ENCODE peak calls at places on chromosomes 16 and 17, in seven cellular contexts. One of them, this sample, is unnamed.

GRCh38 chr16:19691161-19691850 is 26.7 kb downstream of the KNOP1 start:
- DNase-seq in nephron progenitor cell: no peak
- DNase-seq in CD8-positive, alpha-beta T cell: no peak
- DNase-seq in kidney: no peak
- DNase-seq in foreskin fibroblast: no peak
- DNase-seq in Peyer's patch: no peak
- DNase-seq in adrenal gland: peak; percentile 64
- DNase-seq in this sample: no peak

GRCh38 chr16:12497558-12497957 is 306.1 kb downstream of the CPPED1 start:
- DNase-seq in nephron progenitor cell: no peak
- DNase-seq in Peyer's patch: no peak
- DNase-seq in foreskin fibroblast: no peak
- DNase-seq in adrenal gland: no peak
- DNase-seq in kidney: no peak
- DNase-seq in CD8-positive, alpha-beta T cell: no peak
- DNase-seq in this sample: no peak

GRCh38 chr16:67393111-67393789 is at the start of gene TPPP3:
- DNase-seq in kidney: peak; percentile 97
- DNase-seq in CD8-positive, alpha-beta T cell: peak; percentile 48
- DNase-seq in adrenal gland: peak; percentile 80
- DNase-seq in nephron progenitor cell: peak; percentile 94
- DNase-seq in Peyer's patch: peak; percentile 88
- DNase-seq in foreskin fibroblast: peak; percentile 86
- DNase-seq in this sample: peak; percentile 68

GRCh38 chr16:66619534-66620418 is 15.3 kb downstream of the CMTM3 start:
- DNase-seq in CD8-positive, alpha-beta T cell: no peak
- DNase-seq in Peyer's patch: no peak
- DNase-seq in nephron progenitor cell: no peak
- DNase-seq in adrenal gland: no peak
- DNase-seq in foreskin fibroblast: peak; percentile 66
- DNase-seq in kidney: peak; percentile 39
- DNase-seq in this sample: no peak

GRCh38 chr17:31550389-31551056 is 159.0 kb downstream of the RAB11FIP4 start:
- DNase-seq in foreskin fibroblast: no peak
- DNase-seq in nephron progenitor cell: no peak
- DNase-seq in kidney: no peak
- DNase-seq in Peyer's patch: no peak
- DNase-seq in CD8-positive, alpha-beta T cell: no peak
- DNase-seq in adrenal gland: no peak
- DNase-seq in this sample: no peak

GRCh38 chr17:57898487-57899311 is 48.9 kb upstream of the MRPS23 start:
- DNase-seq in adrenal gland: peak; percentile 79
- DNase-seq in Peyer's patch: no peak
- DNase-seq in nephron progenitor cell: peak; percentile 71
- DNase-seq in foreskin fibroblast: peak; percentile 51
- DNase-seq in CD8-positive, alpha-beta T cell: no peak
- DNase-seq in kidney: peak; percentile 89
- DNase-seq in this sample: no peak

GRCh38 chr16:72501739-72502653 is 330.0 kb upstream of the PMFBP1 start:
- DNase-seq in adrenal gland: peak; percentile 68
- DNase-seq in CD8-positive, alpha-beta T cell: peak; percentile 11
- DNase-seq in Peyer's patch: peak; percentile 51
- DNase-seq in kidney: no peak
- DNase-seq in nephron progenitor cell: peak; percentile 65
- DNase-seq in foreskin fibroblast: peak; percentile 68
- DNase-seq in this sample: peak; percentile 36

GRCh38 chr16:47229651-47230050 is 85.9 kb upstream of the NETO2 start:
- DNase-seq in CD8-positive, alpha-beta T cell: no peak
- DNase-seq in adrenal gland: no peak
- DNase-seq in Peyer's patch: no peak
- DNase-seq in kidney: no peak
- DNase-seq in nephron progenitor cell: no peak
- DNase-seq in foreskin fibroblast: no peak
- DNase-seq in this sample: no peak

GRCh38 chr16:68091604-68092261 is 6.6 kb downstream of the NFATC3 start:
- DNase-seq in kidney: no peak
- DNase-seq in foreskin fibroblast: peak; percentile 72
- DNase-seq in CD8-positive, alpha-beta T cell: no peak
- DNase-seq in Peyer's patch: no peak
- DNase-seq in nephron progenitor cell: no peak
- DNase-seq in adrenal gland: no peak
- DNase-seq in this sample: no peak

GRCh38 chr16:50282010-50282538 is 15.7 kb downstream of the ADCY7 start:
- DNase-seq in nephron progenitor cell: no peak
- DNase-seq in CD8-positive, alpha-beta T cell: peak; percentile 60
- DNase-seq in kidney: peak; percentile 83
- DNase-seq in foreskin fibroblast: no peak
- DNase-seq in adrenal gland: peak; percentile 65
- DNase-seq in Peyer's patch: peak; percentile 94
- DNase-seq in this sample: no peak

GRCh38 chr17:63126607-63127006 is 160.6 kb downstream of the TANC2 start:
- DNase-seq in Peyer's patch: no peak
- DNase-seq in kidney: no peak
- DNase-seq in foreskin fibroblast: no peak
- DNase-seq in nephron progenitor cell: no peak
- DNase-seq in adrenal gland: no peak
- DNase-seq in CD8-positive, alpha-beta T cell: no peak
- DNase-seq in this sample: no peak

GRCh38 chr17:28898261-28898955 is 875 bp upstream of the FLOT2 start:
- DNase-seq in kidney: no peak
- DNase-seq in Peyer's patch: no peak
- DNase-seq in CD8-positive, alpha-beta T cell: no peak
- DNase-seq in foreskin fibroblast: no peak
- DNase-seq in adrenal gland: no peak
- DNase-seq in nephron progenitor cell: no peak
- DNase-seq in this sample: no peak

GRCh38 chr16:85210423-85211169 is 98.3 kb upstream of the CIBAR2 start:
- DNase-seq in kidney: no peak
- DNase-seq in adrenal gland: no peak
- DNase-seq in foreskin fibroblast: peak; percentile 79
- DNase-seq in nephron progenitor cell: no peak
- DNase-seq in Peyer's patch: no peak
- DNase-seq in CD8-positive, alpha-beta T cell: no peak
- DNase-seq in this sample: no peak

GRCh38 chr16:87828071-87828971 is 41.0 kb downstream of the SLC7A5 start:
- DNase-seq in CD8-positive, alpha-beta T cell: no peak
- DNase-seq in foreskin fibroblast: no peak
- DNase-seq in adrenal gland: no peak
- DNase-seq in Peyer's patch: no peak
- DNase-seq in kidney: no peak
- DNase-seq in nephron progenitor cell: no peak
- DNase-seq in this sample: no peak

GRCh38 chr17:35743911-35744328 is 9.1 kb downstream of the GAS2L2 start:
- DNase-seq in kidney: peak; percentile 66
- DNase-seq in CD8-positive, alpha-beta T cell: no peak
- DNase-seq in foreskin fibroblast: no peak
- DNase-seq in nephron progenitor cell: peak; percentile 80
- DNase-seq in Peyer's patch: no peak
- DNase-seq in adrenal gland: no peak
- DNase-seq in this sample: peak; percentile 52

GRCh38 chr17:5826384-5826783 is 242.1 kb upstream of the NLRP1 start:
- DNase-seq in nephron progenitor cell: no peak
- DNase-seq in foreskin fibroblast: peak; percentile 47
- DNase-seq in adrenal gland: no peak
- DNase-seq in CD8-positive, alpha-beta T cell: no peak
- DNase-seq in kidney: no peak
- DNase-seq in Peyer's patch: no peak
- DNase-seq in this sample: no peak

GRCh38 chr17:11943759-11944347 is 53.4 kb downstream of the ZNF18 start:
- DNase-seq in kidney: no peak
- DNase-seq in nephron progenitor cell: no peak
- DNase-seq in adrenal gland: no peak
- DNase-seq in CD8-positive, alpha-beta T cell: no peak
- DNase-seq in foreskin fibroblast: no peak
- DNase-seq in Peyer's patch: no peak
- DNase-seq in this sample: no peak

GRCh38 chr17:61238455-61238933 is 161.1 kb upstream of the TBX2 start:
- DNase-seq in Peyer's patch: no peak
- DNase-seq in kidney: no peak
- DNase-seq in adrenal gland: no peak
- DNase-seq in foreskin fibroblast: no peak
- DNase-seq in nephron progenitor cell: peak; percentile 14
- DNase-seq in CD8-positive, alpha-beta T cell: no peak
- DNase-seq in this sample: no peak

GRCh38 chr16:61374071-61374470 is 662.2 kb downstream of the CDH8 start:
- DNase-seq in Peyer's patch: no peak
- DNase-seq in adrenal gland: no peak
- DNase-seq in CD8-positive, alpha-beta T cell: no peak
- DNase-seq in kidney: no peak
- DNase-seq in nephron progenitor cell: no peak
- DNase-seq in foreskin fibroblast: no peak
- DNase-seq in this sample: no peak

GRCh38 chr17:13014801-13015200 is 3.0 kb downstream of the ELAC2 start:
- DNase-seq in Peyer's patch: peak; percentile 34
- DNase-seq in kidney: no peak
- DNase-seq in foreskin fibroblast: no peak
- DNase-seq in nephron progenitor cell: no peak
- DNase-seq in adrenal gland: no peak
- DNase-seq in CD8-positive, alpha-beta T cell: no peak
- DNase-seq in this sample: no peak

GRCh38 chr17:13016881-13017622 is 775 bp downstream of the ELAC2 start:
- DNase-seq in CD8-positive, alpha-beta T cell: no peak
- DNase-seq in Peyer's patch: peak; percentile 52
- DNase-seq in kidney: no peak
- DNase-seq in nephron progenitor cell: no peak
- DNase-seq in adrenal gland: peak; percentile 64
- DNase-seq in foreskin fibroblast: peak; percentile 17
- DNase-seq in this sample: no peak

GRCh38 chr17:13017623-13018462 is at the start of gene ELAC2:
- DNase-seq in kidney: peak; percentile 99
- DNase-seq in nephron progenitor cell: peak; percentile 94
- DNase-seq in foreskin fibroblast: peak; percentile 98
- DNase-seq in Peyer's patch: peak; percentile 99
- DNase-seq in adrenal gland: peak; percentile 98
- DNase-seq in CD8-positive, alpha-beta T cell: peak; percentile 93
- DNase-seq in this sample: peak; percentile 92
- TF ChIP-seq CTCF in kidney: peak; percentile 1
- TF ChIP-seq CTCF in nephron progenitor cell: no peak
- TF ChIP-seq CTCF in foreskin fibroblast: no peak
- TF ChIP-seq CTCF in Peyer's patch: no peak
- TF ChIP-seq CTCF in adrenal gland: no peak
- TF ChIP-seq CTCF in CD8-positive, alpha-beta T cell: no peak
- TF ChIP-seq CTCF in this sample: peak; percentile 30

DNA sequence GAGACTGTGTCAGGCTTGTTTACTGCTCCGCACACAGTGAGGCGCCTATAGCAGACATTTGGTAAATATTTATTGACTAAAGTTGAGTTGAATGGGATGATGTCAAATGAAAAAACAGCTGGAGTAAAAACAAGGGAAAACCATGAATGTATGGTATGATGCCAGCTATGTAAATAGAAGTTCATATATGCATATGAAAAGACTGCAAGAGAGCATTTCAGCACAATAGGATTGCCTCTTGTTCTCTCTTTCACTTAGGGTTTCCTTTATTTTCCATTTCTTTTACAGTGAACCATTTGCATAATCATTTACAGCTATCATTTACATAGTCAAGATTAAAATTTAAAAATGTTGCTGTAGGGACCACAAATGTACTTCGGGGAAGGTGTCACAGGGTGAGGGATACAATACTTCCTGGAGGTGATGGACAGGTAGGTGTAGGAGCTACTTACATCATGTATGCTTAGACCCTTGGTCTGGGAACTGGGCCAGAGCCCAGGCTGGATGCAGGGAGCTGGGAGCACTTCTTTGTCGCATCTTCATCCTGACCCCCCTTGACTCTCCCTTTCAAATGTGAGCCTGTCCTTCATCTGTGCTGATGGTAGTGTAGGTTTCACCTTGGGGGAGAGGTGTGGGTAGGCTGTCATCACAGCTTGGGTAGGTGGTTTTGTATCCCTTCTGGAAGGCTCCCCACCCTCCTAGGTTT is 113.3 kb downstream of the UTP18 start:
- DNase-seq in CD8-positive, alpha-beta T cell: no peak
- DNase-seq in Peyer's patch: no peak
- DNase-seq in kidney: no peak
- DNase-seq in foreskin fibroblast: no peak
- DNase-seq in nephron progenitor cell: no peak
- DNase-seq in adrenal gland: no peak
- DNase-seq in this sample: no peak
- TF ChIP-seq CTCF in CD8-positive, alpha-beta T cell: no peak
- TF ChIP-seq CTCF in Peyer's patch: no peak
- TF ChIP-seq CTCF in kidney: no peak
- TF ChIP-seq CTCF in foreskin fibroblast: no peak
- TF ChIP-seq CTCF in nephron progenitor cell: no peak
- TF ChIP-seq CTCF in adrenal gland: no peak
- TF ChIP-seq CTCF in this sample: no peak

GRCh38 chr17:3906881-3907280 is 9.4 kb downstream of the P2RX1 start:
- DNase-seq in foreskin fibroblast: no peak
- DNase-seq in CD8-positive, alpha-beta T cell: no peak
- DNase-seq in nephron progenitor cell: no peak
- DNase-seq in Peyer's patch: no peak
- DNase-seq in adrenal gland: no peak
- DNase-seq in kidney: no peak
- DNase-seq in this sample: no peak

GRCh38 chr17:3909257-3909656 is 7.0 kb downstream of the P2RX1 start:
- DNase-seq in Peyer's patch: no peak
- DNase-seq in foreskin fibroblast: no peak
- DNase-seq in kidney: no peak
- DNase-seq in CD8-positive, alpha-beta T cell: no peak
- DNase-seq in adrenal gland: no peak
- DNase-seq in nephron progenitor cell: no peak
- DNase-seq in this sample: no peak

GRCh38 chr17:3910420-3911270 is 5.6 kb downstream of the P2RX1 start:
- DNase-seq in Peyer's patch: no peak
- DNase-seq in foreskin fibroblast: no peak
- DNase-seq in CD8-positive, alpha-beta T cell: no peak
- DNase-seq in nephron progenitor cell: no peak
- DNase-seq in adrenal gland: no peak
- DNase-seq in kidney: no peak
- DNase-seq in this sample: no peak

GRCh38 chr17:3905017-3905486 is 11.2 kb downstream of the P2RX1 start:
- DNase-seq in kidney: no peak
- DNase-seq in adrenal gland: no peak
- DNase-seq in CD8-positive, alpha-beta T cell: no peak
- DNase-seq in nephron progenitor cell: no peak
- DNase-seq in foreskin fibroblast: no peak
- DNase-seq in Peyer's patch: peak; percentile 80
- DNase-seq in this sample: no peak

GRCh38 chr17:3907483-3908216 is 8.6 kb downstream of the P2RX1 start:
- DNase-seq in foreskin fibroblast: no peak
- DNase-seq in nephron progenitor cell: no peak
- DNase-seq in kidney: no peak
- DNase-seq in adrenal gland: no peak
- DNase-seq in CD8-positive, alpha-beta T cell: no peak
- DNase-seq in Peyer's patch: no peak
- DNase-seq in this sample: no peak
- TF ChIP-seq CTCF in foreskin fibroblast: peak; percentile 12
- TF ChIP-seq CTCF in nephron progenitor cell: no peak
- TF ChIP-seq CTCF in kidney: peak; percentile 11
- TF ChIP-seq CTCF in adrenal gland: peak; percentile 38
- TF ChIP-seq CTCF in CD8-positive, alpha-beta T cell: no peak
- TF ChIP-seq CTCF in Peyer's patch: peak; percentile 12
- TF ChIP-seq CTCF in this sample: peak; percentile 21

DNA sequence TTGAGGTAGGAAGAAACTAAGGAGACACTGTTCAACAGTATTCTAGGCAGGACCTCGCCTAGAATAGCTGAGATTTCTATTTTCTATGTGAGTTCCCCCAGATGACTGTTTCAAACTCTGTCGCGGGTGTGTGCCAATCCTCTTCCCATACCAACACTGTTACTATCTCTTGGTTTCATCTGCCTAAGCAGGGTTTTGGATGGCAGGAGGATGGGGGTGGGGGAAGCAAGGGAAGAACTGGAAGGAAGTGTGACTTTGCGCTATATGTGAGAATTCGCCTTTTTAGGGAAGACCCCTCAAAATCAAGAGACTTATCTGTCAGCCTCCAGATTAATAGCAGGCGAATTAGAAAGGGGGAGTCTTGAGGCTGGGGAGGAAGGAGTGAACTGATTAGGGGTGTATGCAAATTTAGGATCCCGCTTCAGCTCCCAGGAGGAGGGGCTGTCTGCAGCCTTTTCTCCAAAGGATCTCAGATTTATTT is 521 bp upstream of the G6PC3 start:
- DNase-seq in nephron progenitor cell: no peak
- DNase-seq in foreskin fibroblast: no peak
- DNase-seq in adrenal gland: no peak
- DNase-seq in CD8-positive, alpha-beta T cell: no peak
- DNase-seq in Peyer's patch: no peak
- DNase-seq in kidney: peak; percentile 45
- DNase-seq in this sample: no peak
- TF ChIP-seq CTCF in nephron progenitor cell: no peak
- TF ChIP-seq CTCF in foreskin fibroblast: no peak
- TF ChIP-seq CTCF in adrenal gland: no peak
- TF ChIP-seq CTCF in CD8-positive, alpha-beta T cell: no peak
- TF ChIP-seq CTCF in Peyer's patch: no peak
- TF ChIP-seq CTCF in kidney: no peak
- TF ChIP-seq CTCF in this sample: no peak